ENCODE peak calls at places on chromosomes 6 and 20, in five cellular contexts. Z is effector CD8-positive, alpha-beta T cell; T is G401; U is NCI-H2029 treated with DMSO at 0.1 percent for 48 hours; M is B cell. J is an unnamed sample.

GRCh38 chr6:4914412-4915159 is 89.3 kb downstream of the RPP40 start:
- DNase-seq in Z (no peak), M (no peak), T (no peak), U (no peak), J (no peak)

GRCh38 chr6:27866370-27867050 is 45.7 kb downstream of the OR2B2 start:
- DNase-seq in T (peak; percentile 82), Z (peak; percentile 8), U (peak; percentile 51), M (peak; percentile 41), J (peak; percentile 68)

GRCh38 chr6:68296126-68296525 is 339.0 kb upstream of the ADGRB3 start:
- DNase-seq in T (no peak), M (no peak), U (no peak), Z (no peak), J (no peak)

GRCh38 chr20:25052255-25053206 is 5.4 kb downstream of the ACSS1 start:
- DNase-seq in Z (no peak), T (no peak), U (no peak), M (no peak), J (no peak)

GRCh38 chr20:5504061-5504739 is 187.4 kb upstream of the PROKR2 start:
- DNase-seq in M (no peak), T (peak; percentile 72), Z (no peak), U (peak; percentile 30), J (peak; percentile 26)

GRCh38 chr6:112571886-112572285 is 224.8 kb downstream of the RFPL4B start:
- DNase-seq in M (no peak), Z (no peak), U (no peak), T (no peak), J (no peak)

GRCh38 chr6:92810913-92811312 is 608.4 kb downstream of the EPHA7 start:
- DNase-seq in T (peak; percentile 25), M (no peak), U (peak; percentile 36), Z (no peak), J (peak; percentile 48)

GRCh38 chr20:37259031-37259430 is 2.6 kb downstream of the GHRH start:
- DNase-seq in U (no peak), T (no peak), Z (no peak), M (no peak), J (no peak)

GRCh38 chr20:10837901-10838300 is 164.1 kb upstream of the JAG1 start:
- DNase-seq in Z (no peak), M (no peak), T (no peak), U (no peak), J (no peak)

GRCh38 chr6:149441740-149442139 is 41.7 kb downstream of the SUMO4 start:
- DNase-seq in Z (no peak), U (no peak), M (no peak), T (no peak), J (no peak)

GRCh38 chr20:21053002-21053762 is 53.0 kb downstream of the LINC00237 start:
- DNase-seq in M (no peak), Z (no peak), U (no peak), T (no peak), J (no peak)

GRCh38 chr6:148513145-148514071 is 170.8 kb downstream of the SASH1 start:
- DNase-seq in Z (no peak), T (no peak), U (no peak), M (no peak), J (no peak)

GRCh38 chr6:148441454-148441911 is 98.8 kb downstream of the SASH1 start:
- DNase-seq in U (no peak), T (no peak), M (no peak), Z (no peak), J (peak; percentile 95)

GRCh38 chr6:10146723-10147451 is 268.0 kb downstream of the TFAP2A start:
- DNase-seq in T (peak; percentile 16), M (no peak), Z (no peak), U (peak; percentile 70), J (peak; percentile 12)

GRCh38 chr6:136576821-136577220 is 26.6 kb upstream of the MAP7 start:
- DNase-seq in M (no peak), T (no peak), Z (no peak), U (no peak), J (no peak)

GRCh38 chr6:132513821-132514545 is 1.1 kb upstream of the STX7 start:
- DNase-seq in Z (no peak), M (no peak), T (peak; percentile 50), U (no peak), J (no peak)

GRCh38 chr6:91435630-91436029 is 848.8 kb upstream of the MAP3K7 start:
- DNase-seq in T (no peak), U (no peak), M (no peak), Z (no peak), J (no peak)

GRCh38 chr6:900716-901605 is 208.0 kb upstream of the EXOC2 start:
- DNase-seq in Z (no peak), T (no peak), U (no peak), M (no peak), J (no peak)

GRCh38 chr6:157893238-157893637 is 70.2 kb downstream of the SNX9 start:
- DNase-seq in Z (peak; percentile 16), U (no peak), T (no peak), M (peak; percentile 46), J (no peak)

GRCh38 chr6:8688823-8689222 is 253.5 kb upstream of the SLC35B3 start:
- DNase-seq in Z (no peak), T (no peak), U (no peak), M (no peak), J (no peak)

GRCh38 chr6:136344420-136344819 is 54.8 kb upstream of the BCLAF1 start:
- DNase-seq in Z (no peak), M (no peak), U (no peak), T (no peak), J (peak; percentile 1)

GRCh38 chr20:32997431-32997830 is 6.8 kb downstream of the SUN5 start:
- DNase-seq in U (no peak), T (no peak), Z (no peak), M (no peak), J (no peak)

GRCh38 chr20:42113236-42113635 is 495.1 kb upstream of the CHD6 start:
- DNase-seq in M (no peak), Z (no peak), U (no peak), T (no peak), J (no peak)

GRCh38 chr20:48701702-48702101 is 126.1 kb downstream of the PREX1 start:
- DNase-seq in Z (no peak), T (no peak), M (no peak), U (no peak), J (no peak)

GRCh38 chr20:16759161-16759523 is 11.0 kb downstream of the OTOR start:
- DNase-seq in T (no peak), U (no peak), Z (no peak), M (no peak), J (no peak)

J was measured in lung microvascular endothelial cell.